ENCODE peak calls at places on chromosome 11, in eight cellular contexts. D, E, L, J, M, B, C and U are unnamed samples.

GRCh38 chr11:66368484-66368883 is 3.1 kb downstream of the SLC29A2 start:
- DNase-seq in D (no peak), E (no peak), L (no peak), J (no peak), M (no peak), B (no peak), C (no peak), U (no peak)

GRCh38 chr11:70769106-70769505 is 370.8 kb downstream of the CTTN start:
- DNase-seq in D (no peak), E (no peak), L (no peak), J (no peak), M (no peak), B (no peak), C (no peak), U (no peak)

GRCh38 chr11:33634291-33634834 is 66.3 kb downstream of the C11orf91 start:
- DNase-seq in D (no peak), E (peak), L (no peak), J (no peak), M (no peak), B (no peak), C (no peak), U (no peak)

GRCh38 chr11:117874253-117874909 is 2.1 kb downstream of the FXYD6 start:
- DNase-seq in D (no peak), E (no peak), L (no peak), J (no peak), M (no peak), B (no peak), C (no peak), U (no peak)

GRCh38 chr11:112612283-112612849 is 348.9 kb upstream of the NCAM1 start:
- DNase-seq in D (no peak), E (peak), L (no peak), J (no peak), M (no peak), B (no peak), C (no peak), U (no peak)

GRCh38 chr11:76371170-76371569 is 9.8 kb downstream of the THAP12 start:
- DNase-seq in D (no peak), E (peak), L (no peak), J (no peak), M (no peak), B (peak), C (no peak), U (no peak)

GRCh38 chr11:1693327-1694063 is 3.5 kb upstream of the KRTAP5-6 start:
- DNase-seq in D (peak), E (peak), L (peak), J (peak), M (peak), B (peak), C (peak), U (peak)

GRCh38 chr11:27735281-27735680 is 35.0 kb upstream of the BDNF start:
- DNase-seq in D (no peak), E (no peak), L (no peak), J (no peak), M (no peak), B (no peak), C (no peak), U (no peak)

GRCh38 chr11:1012740-1013627 is 23.5 kb downstream of the MUC6 start:
- DNase-seq in D (no peak), E (no peak), L (no peak), J (no peak), M (no peak), B (no peak), C (no peak), U (no peak)

GRCh38 chr11:94775576-94776327 is 7.6 kb downstream of the AMOTL1 start:
- DNase-seq in D (no peak), E (no peak), L (no peak), J (peak), M (no peak), B (no peak), C (no peak), U (no peak)

GRCh38 chr11:32118025-32118974 is 27.4 kb downstream of the RCN1 start:
- DNase-seq in D (no peak), E (peak), L (no peak), J (no peak), M (no peak), B (no peak), C (no peak), U (no peak)

GRCh38 chr11:831132-831864 is 1.5 kb upstream of the CD151 start:
- DNase-seq in D (no peak), E (no peak), L (no peak), J (no peak), M (no peak), B (no peak), C (no peak), U (no peak)

GRCh38 chr11:104093426-104094280 is 57.2 kb downstream of the DDI1 start:
- DNase-seq in D (no peak), E (no peak), L (no peak), J (no peak), M (no peak), B (no peak), C (no peak), U (no peak)

GRCh38 chr11:46254135-46254491 is 23.3 kb upstream of the CREB3L1 start:
- DNase-seq in D (no peak), E (no peak), L (no peak), J (no peak), M (no peak), B (no peak), C (no peak), U (no peak)

GRCh38 chr11:6812391-6813005 is 13.0 kb upstream of the OR6A2 start:
- DNase-seq in D (no peak), E (peak), L (peak), J (no peak), M (no peak), B (no peak), C (peak), U (no peak)

GRCh38 chr11:26623076-26623666 is 51.1 kb upstream of the MUC15 start:
- DNase-seq in D (no peak), E (peak), L (no peak), J (no peak), M (no peak), B (no peak), C (no peak), U (no peak)

GRCh38 chr11:27456140-27456801 is 16.3 kb downstream of the LGR4 start:
- DNase-seq in D (no peak), E (no peak), L (no peak), J (no peak), M (no peak), B (no peak), C (no peak), U (no peak)

GRCh38 chr11:101306721-101307120 is 177.1 kb upstream of the PGR start:
- DNase-seq in D (no peak), E (no peak), L (no peak), J (no peak), M (no peak), B (no peak), C (no peak), U (no peak)

GRCh38 chr11:102831128-102831708 is 12.2 kb downstream of the MMP3 start:
- DNase-seq in D (no peak), E (no peak), L (no peak), J (peak), M (no peak), B (no peak), C (no peak), U (peak)

GRCh38 chr11:126698576-126698975 is 302.0 kb downstream of the KIRREL3 start:
- DNase-seq in D (no peak), E (no peak), L (no peak), J (no peak), M (no peak), B (no peak), C (no peak), U (no peak)

GRCh38 chr11:128909438-128910125 is 18.4 kb downstream of the KCNJ5 start:
- DNase-seq in D (no peak), E (no peak), L (no peak), J (no peak), M (no peak), B (no peak), C (no peak), U (no peak)

GRCh38 chr11:30128269-30128932 is 102.4 kb upstream of the FSHB start:
- DNase-seq in D (no peak), E (peak), L (no peak), J (no peak), M (no peak), B (peak), C (peak), U (no peak)

GRCh38 chr11:69726481-69726880 is 22.7 kb upstream of the FGF19 start:
- DNase-seq in D (no peak), E (peak), L (no peak), J (no peak), M (no peak), B (no peak), C (no peak), U (no peak)

GRCh38 chr11:36150986-36151385 is 138.2 kb downstream of the COMMD9 start:
- DNase-seq in D (no peak), E (no peak), L (no peak), J (no peak), M (no peak), B (no peak), C (no peak), U (no peak)